ENCODE peak calls at places on chromosome 1, in four cellular contexts. O, G, H and N are unnamed samples.
A peak's percentile ranks its signal among the peaks of the same experiment; 100 is the strongest.

GRCh38 chr1:36199934-36200741 is 24.1 kb upstream of the THRAP3 start:
- DNase-seq in O (peak; percentile 84), G (no peak), H (no peak), N (peak; percentile 28)

GRCh38 chr1:184324972-184325371 is 61.9 kb upstream of the C1orf21 start:
- DNase-seq in O (no peak), G (no peak), H (no peak), N (no peak)

GRCh38 chr1:200035397-200035955 is 8.0 kb downstream of the NR5A2 start:
- DNase-seq in O (no peak), G (no peak), H (no peak), N (no peak)

GRCh38 chr1:22567176-22567575 is 3.9 kb downstream of the EPHA8 start:
- DNase-seq in O (no peak), G (no peak), H (no peak), N (no peak)

GRCh38 chr1:78490861-78491310 is at the start of gene PTGFR:
- DNase-seq in O (no peak), G (peak; percentile 67), H (no peak), N (peak; percentile 28)

GRCh38 chr1:110425611-110426152 is 18.2 kb upstream of the LAMTOR5 start:
- DNase-seq in O (no peak), G (no peak), H (no peak), N (no peak)

GRCh38 chr1:167119696-167120095 is 25.8 kb downstream of the STYXL2 start:
- DNase-seq in O (no peak), G (no peak), H (no peak), N (no peak)

GRCh38 chr1:182163821-182164223 is 102.3 kb upstream of the ZNF648 start:
- DNase-seq in O (no peak), G (peak; percentile 69), H (no peak), N (no peak)

GRCh38 chr1:63463248-63463647 is 59.8 kb downstream of the ITGB3BP start:
- DNase-seq in O (no peak), G (no peak), H (no peak), N (peak; percentile 40)

GRCh38 chr1:229714306-229714705 is 88.3 kb downstream of the URB2 start:
- DNase-seq in O (no peak), G (no peak), H (no peak), N (no peak)

GRCh38 chr1:153527023-153527724 is 8.6 kb downstream of the S100A6 start:
- DNase-seq in O (no peak), G (peak; percentile 22), H (no peak), N (peak; percentile 98)

GRCh38 chr1:58699011-58699762 is 675 bp downstream of the MYSM1 start:
- DNase-seq in O (no peak), G (no peak), H (no peak), N (no peak)

GRCh38 chr1:100457683-100458082 is 80.3 kb upstream of the GPR88 start:
- DNase-seq in O (no peak), G (no peak), H (no peak), N (no peak)

GRCh38 chr1:100458925-100459814 is 78.8 kb upstream of the GPR88 start:
- DNase-seq in O (peak; percentile 76), G (peak; percentile 75), H (peak; percentile 74), N (peak; percentile 51)

GRCh38 chr1:100462291-100463040 is 75.5 kb upstream of the GPR88 start:
- DNase-seq in O (no peak), G (no peak), H (no peak), N (no peak)

GRCh38 chr1:100461222-100461621 is 76.7 kb upstream of the GPR88 start:
- DNase-seq in O (no peak), G (no peak), H (no peak), N (no peak)

DNA sequence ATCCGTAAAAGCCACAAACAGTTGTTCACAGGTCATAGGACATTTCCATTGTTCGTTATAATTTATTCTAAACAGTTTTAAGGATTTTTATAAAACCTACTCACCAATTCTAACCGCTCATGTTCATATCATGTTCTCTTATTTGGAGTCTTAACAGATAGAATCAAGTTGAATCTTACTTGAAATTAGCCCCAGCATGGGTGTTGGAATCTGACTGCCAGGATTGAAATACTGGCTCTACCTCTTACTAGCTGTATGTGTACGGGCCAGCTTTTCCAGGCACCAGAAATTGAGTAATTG is 78.2 kb upstream of the GPR88 start:
- DNase-seq in O (no peak), G (no peak), H (no peak), N (no peak)
- TF ChIP-seq CTCF in O (no peak), G (no peak), H (no peak), N (no peak)

DNA sequence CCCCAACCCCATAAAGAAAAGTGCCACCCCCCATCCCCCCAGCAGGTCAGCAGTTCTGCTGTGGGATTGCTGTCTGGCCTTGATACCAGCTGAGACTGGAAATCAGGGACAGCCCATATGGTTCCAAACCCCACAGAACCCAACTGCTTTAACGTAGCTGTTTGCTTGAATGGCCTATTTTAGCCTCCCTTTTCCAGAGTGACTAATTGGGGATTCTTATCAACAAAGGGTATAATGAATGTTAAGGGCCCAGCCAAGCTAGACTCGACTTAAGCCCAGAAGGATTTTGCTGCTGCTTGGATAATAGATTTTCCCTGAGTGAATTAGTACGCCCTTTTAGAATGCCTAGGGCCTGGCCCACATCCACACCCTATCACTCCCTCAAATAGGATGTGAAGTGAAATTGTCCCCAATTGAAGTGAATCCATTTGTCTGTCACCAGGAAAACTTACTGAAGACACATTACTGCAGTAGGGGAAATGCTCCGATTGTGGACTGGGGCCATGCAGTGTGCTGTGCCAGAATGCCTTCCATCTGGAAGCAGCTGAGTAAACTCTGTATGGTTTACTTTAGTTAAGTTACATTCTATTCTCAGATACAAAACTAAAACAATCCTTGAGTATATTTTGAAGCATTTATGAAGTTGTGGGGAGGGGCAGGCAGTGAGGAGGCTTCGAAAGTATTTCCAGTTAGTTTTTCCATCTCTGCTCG is 156.9 kb downstream of the DHRS3 start:
- DNase-seq in O (peak; percentile 76), G (no peak), H (no peak), N (no peak)
- H3K4me1 ChIP-seq in O (peaks cover 39% of the 10 kb centered on the region), G (peaks cover 79% of the 10 kb centered on the region), H (peaks cover 29% of the 10 kb centered on the region), N (peaks cover 10% of the 10 kb centered on the region)

GRCh38 chr1:161768461-161768860 is 2.3 kb downstream of the ATF6 start:
- DNase-seq in O (no peak), G (no peak), H (no peak), N (no peak)

GRCh38 chr1:161770250-161770649 is 4.1 kb downstream of the ATF6 start:
- DNase-seq in O (no peak), G (no peak), H (no peak), N (no peak)

GRCh38 chr1:161771166-161771565 is 5.0 kb downstream of the ATF6 start:
- DNase-seq in O (no peak), G (no peak), H (no peak), N (no peak)

GRCh38 chr1:161766102-161766981 is at the start of gene ATF6:
- DNase-seq in O (peak; percentile 87), G (peak; percentile 92), H (peak; percentile 80), N (peak; percentile 82)

DNA sequence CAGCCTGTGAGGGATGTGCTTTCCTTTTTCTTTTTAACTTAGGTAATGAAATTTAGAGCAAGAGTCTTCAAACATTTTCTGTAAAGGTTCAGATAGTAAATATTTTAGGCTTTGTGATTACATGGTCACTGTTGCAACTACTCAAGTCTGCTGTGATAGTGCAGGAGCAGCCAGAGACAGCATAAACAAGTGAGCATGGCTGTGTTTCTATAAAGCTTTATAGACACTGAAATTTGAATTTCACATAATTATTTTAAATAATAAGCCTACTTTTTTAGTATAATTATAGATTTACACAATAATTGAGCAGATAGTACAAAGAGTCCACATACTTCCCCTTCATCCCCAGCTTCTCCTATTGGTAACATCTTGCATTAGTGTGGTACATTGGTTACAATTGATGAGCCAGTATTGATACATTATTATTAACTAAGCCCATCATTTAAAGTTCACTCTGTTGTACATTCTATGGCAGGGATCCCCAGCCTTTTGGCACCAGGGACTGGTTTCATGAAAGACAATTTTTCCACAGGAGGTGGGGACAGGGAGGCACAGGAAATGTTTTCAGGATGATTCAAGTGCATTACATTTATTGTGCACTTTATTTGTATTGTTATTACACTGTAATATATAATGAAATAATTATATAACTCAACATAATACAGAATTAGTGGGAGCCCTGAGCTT is 3.0 kb downstream of the ATF6 start:
- DNase-seq in O (no peak), G (no peak), H (no peak), N (no peak)
- H3K27ac ChIP-seq in O (no peak overlapping the region), G (no peak overlapping the region), H (no peak overlapping the region), N (no peak overlapping the region)

DNA sequence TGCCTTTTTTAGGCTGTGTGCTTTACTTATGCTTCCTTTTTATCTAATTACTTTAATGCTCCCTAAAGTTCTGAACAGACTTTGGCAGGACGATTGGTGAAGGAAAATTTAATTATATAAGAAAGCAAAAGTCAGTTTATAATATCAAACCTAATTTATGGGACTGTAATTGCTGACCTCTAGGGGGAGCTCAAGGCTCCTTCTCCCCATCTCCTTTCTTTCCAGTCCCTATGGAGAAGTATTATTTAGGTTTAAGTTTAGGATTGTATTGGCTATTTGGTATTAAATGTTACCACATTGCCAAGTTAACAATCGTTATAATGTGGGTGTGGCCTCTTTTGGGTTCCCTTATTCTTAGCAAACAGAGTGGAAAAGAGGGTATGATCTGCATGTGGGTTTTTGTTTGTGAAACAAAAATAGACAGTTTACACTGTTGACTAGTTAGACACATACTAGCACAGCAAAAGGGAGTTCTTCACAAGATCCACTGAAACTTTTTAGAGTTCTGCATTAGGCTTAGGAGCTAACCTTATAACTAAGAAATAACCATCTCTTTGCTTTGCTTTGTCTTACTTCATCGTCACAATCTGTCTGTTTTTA is 48.2 kb upstream of the TNFSF4 start:
- DNase-seq in O (no peak), G (no peak), H (no peak), N (peak; percentile 25)
- TF ChIP-seq CTCF in O (no peak), G (peak; percentile 74), H (peak; percentile 57), N (peak; percentile 84)

DNA sequence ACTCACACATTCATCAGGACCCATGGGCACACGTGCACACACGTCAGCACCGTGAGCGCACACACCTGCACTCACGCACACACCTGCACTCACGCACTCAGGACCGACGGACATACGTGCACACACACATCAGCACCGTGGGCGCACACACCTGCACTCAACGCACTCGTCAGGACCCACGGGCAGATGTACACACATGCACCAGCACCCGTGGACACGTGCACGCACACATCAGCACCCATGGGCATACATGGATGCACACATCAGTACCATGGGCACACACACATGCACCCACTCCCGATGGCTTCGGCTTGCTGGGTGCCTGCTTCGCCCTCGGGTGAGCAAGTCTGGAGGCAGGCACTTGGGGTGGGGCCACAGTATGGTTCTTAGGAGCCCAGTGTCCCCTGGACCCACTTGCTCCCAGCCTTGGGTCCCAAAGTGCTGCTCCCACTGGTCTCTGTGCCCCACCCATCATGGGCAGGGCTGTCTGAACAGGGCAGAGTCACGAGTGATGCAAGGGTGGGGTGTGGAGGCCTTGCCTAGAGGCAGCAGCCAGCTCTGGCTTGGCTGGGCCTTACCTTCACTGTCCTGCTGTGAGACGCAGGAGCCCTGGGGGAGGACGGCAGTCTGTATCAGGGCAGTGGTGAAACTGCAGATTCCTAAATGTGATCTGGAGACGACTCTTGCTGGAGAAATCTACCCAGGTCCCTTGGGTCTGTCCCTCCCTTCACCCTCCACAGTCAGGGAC is 49.8 kb downstream of the SKI start:
- DNase-seq in O (no peak), G (peak; percentile 70), H (no peak), N (no peak)
- H3K4me1 ChIP-seq in O (peaks cover 34% of the 10 kb centered on the region), G (peaks cover 74% of the 10 kb centered on the region), H (peaks cover 68% of the 10 kb centered on the region), N (no peaks in the 10 kb centered on the region)